ENCODE peak calls at places on chromosomes 11 and 22, in ten cellular contexts. J, B, Q, P, I, A, Y, U, H and S are unnamed samples.

GRCh38 chr11:17985517-17985916 is 27.3 kb downstream of the SERGEF start:
- DNase-seq in J (no peak), B (no peak), Q (no peak), P (no peak), I (peak), A (no peak), Y (no peak), U (no peak), H (no peak), S (no peak)

GRCh38 chr11:10303558-10304363 is 1.1 kb upstream of the ADM start:
- DNase-seq in J (no peak), B (no peak), Q (peak), P (peak), I (no peak), A (peak), Y (no peak), U (no peak), H (no peak), S (no peak)

GRCh38 chr11:127006311-127006710 is 5.7 kb upstream of the KIRREL3 start:
- DNase-seq in J (no peak), B (no peak), Q (no peak), P (peak), I (no peak), A (no peak), Y (no peak), U (no peak), H (no peak), S (no peak)

GRCh38 chr22:41979423-41980250 is 10.4 kb downstream of the SEPTIN3 start:
- DNase-seq in J (no peak), B (no peak), Q (no peak), P (no peak), I (no peak), A (no peak), Y (no peak), U (no peak), H (no peak), S (no peak)

GRCh38 chr11:117927926-117928325 is 1.3 kb downstream of the TMPRSS13 start:
- DNase-seq in J (no peak), B (no peak), Q (no peak), P (no peak), I (no peak), A (no peak), Y (peak), U (no peak), H (no peak), S (no peak)

GRCh38 chr22:30694638-30695350 is at the start of gene OSBP2:
- DNase-seq in J (peak), B (peak), Q (peak), P (peak), I (no peak), A (peak), Y (peak), U (peak), H (peak), S (peak)

GRCh38 chr11:70885721-70886305 is 366.6 kb downstream of the SHANK2 start:
- DNase-seq in J (no peak), B (no peak), Q (no peak), P (no peak), I (no peak), A (no peak), Y (no peak), U (no peak), H (no peak), S (no peak)

GRCh38 chr11:134535029-134536025 is 123.3 kb upstream of the B3GAT1 start:
- DNase-seq in J (peak), B (no peak), Q (no peak), P (no peak), I (no peak), A (peak), Y (no peak), U (peak), H (no peak), S (no peak)

GRCh38 chr11:7518811-7519562 is 5.2 kb downstream of the PPFIBP2 start:
- DNase-seq in J (no peak), B (no peak), Q (no peak), P (no peak), I (no peak), A (no peak), Y (no peak), U (no peak), H (no peak), S (no peak)

GRCh38 chr11:34161812-34162506 is 56.5 kb downstream of the NAT10 start:
- DNase-seq in J (no peak), B (no peak), Q (no peak), P (no peak), I (no peak), A (no peak), Y (no peak), U (no peak), H (peak), S (no peak)

GRCh38 chr11:27241316-27242122 is 121.5 kb downstream of the CCDC34 start:
- DNase-seq in J (no peak), B (no peak), Q (no peak), P (no peak), I (peak), A (no peak), Y (no peak), U (no peak), H (no peak), S (no peak)

GRCh38 chr11:77634724-77635123 is 2.9 kb downstream of the CLNS1A start:
- DNase-seq in J (no peak), B (no peak), Q (no peak), P (peak), I (no peak), A (no peak), Y (no peak), U (no peak), H (no peak), S (no peak)

GRCh38 chr11:92149996-92150395 is 74.6 kb upstream of the FAT3 start:
- DNase-seq in J (no peak), B (no peak), Q (peak), P (no peak), I (no peak), A (no peak), Y (no peak), U (no peak), H (no peak), S (no peak)

GRCh38 chr11:76734456-76735217 is 48.5 kb upstream of the TSKU start:
- DNase-seq in J (no peak), B (no peak), Q (no peak), P (no peak), I (no peak), A (no peak), Y (no peak), U (no peak), H (no peak), S (no peak)

GRCh38 chr22:19137384-19138216 is 6.5 kb downstream of the TSSK2 start:
- DNase-seq in J (no peak), B (no peak), Q (no peak), P (no peak), I (no peak), A (no peak), Y (no peak), U (no peak), H (no peak), S (no peak)

GRCh38 chr11:113350646-113351045 is 36.3 kb downstream of the TTC12 start:
- DNase-seq in J (no peak), B (no peak), Q (no peak), P (no peak), I (no peak), A (no peak), Y (no peak), U (no peak), H (no peak), S (no peak)

GRCh38 chr11:95230054-95231034 is 658 bp downstream of the SESN3 start:
- DNase-seq in J (no peak), B (peak), Q (peak), P (no peak), I (no peak), A (peak), Y (peak), U (peak), H (no peak), S (peak)

GRCh38 chr11:72570893-72571741 is 103.1 kb downstream of the PDE2A start:
- DNase-seq in J (peak), B (no peak), Q (no peak), P (no peak), I (no peak), A (no peak), Y (no peak), U (no peak), H (no peak), S (no peak)

GRCh38 chr22:22362939-22363338 is 118.4 kb downstream of the VPREB1 start:
- DNase-seq in J (no peak), B (no peak), Q (no peak), P (no peak), I (no peak), A (no peak), Y (no peak), U (no peak), H (no peak), S (no peak)

GRCh38 chr11:66112640-66113098 is 42.6 kb downstream of the PACS1 start:
- DNase-seq in J (no peak), B (no peak), Q (no peak), P (peak), I (no peak), A (no peak), Y (peak), U (no peak), H (no peak), S (no peak)